ENCODE peak calls at places on chromosomes 4 and X, in six cellular contexts. O is NCI-H187, Z is HCT116, N is NCI-H2107, X is A549, I is psoas muscle. F is an unnamed sample.

GRCh38 chr4:86872135-86872534 is 20.1 kb downstream of the C4orf36 start:
- DNase-seq in O (no peak), N (no peak), Z (no peak), X (no peak), I (no peak), F (no peak)

GRCh38 chr4:23234716-23235115 is 542.0 kb downstream of the GBA3 start:
- DNase-seq in Z (no peak), I (no peak), O (no peak), N (no peak), X (no peak), F (no peak)

GRCh38 chrX:129617420-129617819 is 37.3 kb downstream of the APLN start:
- DNase-seq in Z (no peak), X (no peak), O (no peak), N (no peak), I (no peak), F (no peak)

GRCh38 chrX:70089575-70090297 is 27.5 kb downstream of the OTUD6A start:
- DNase-seq in I (no peak), X (no peak), O (no peak), N (no peak), Z (no peak), F (no peak)

GRCh38 chr4:80540349-80540748 is 204.8 kb downstream of the CFAP299 start:
- DNase-seq in X (no peak), N (no peak), Z (no peak), O (no peak), I (no peak), F (no peak)

GRCh38 chrX:62923093-62923492 is 428.0 kb downstream of the SPIN4 start:
- DNase-seq in O (no peak), I (no peak), N (no peak), X (no peak), Z (no peak), F (no peak)

GRCh38 chr4:101823864-101824263 is 33.3 kb downstream of the BANK1 start:
- DNase-seq in N (no peak), X (no peak), O (no peak), Z (no peak), I (no peak), F (no peak)

GRCh38 chr4:145719752-145720624 is 40.0 kb downstream of the C4orf51 start:
- DNase-seq in I (no peak), X (no peak), Z (no peak), O (no peak), N (peak), F (no peak)

GRCh38 chr4:1029957-1030520 is 18.6 kb downstream of the FGFRL1 start:
- DNase-seq in I (no peak), N (no peak), X (no peak), Z (no peak), O (no peak), F (peak)

GRCh38 chr4:55336138-55337034 is 9.7 kb upstream of the SRD5A3 start:
- DNase-seq in Z (no peak), I (no peak), O (no peak), N (no peak), X (no peak), F (peak)

GRCh38 chrX:17605676-17606075 is 131.6 kb upstream of the SCML1 start:
- DNase-seq in X (no peak), I (no peak), N (no peak), O (no peak), Z (no peak), F (no peak)

GRCh38 chr4:1578301-1578781 is 105.8 kb downstream of the FAM53A start:
- DNase-seq in X (no peak), N (no peak), I (peak), Z (no peak), O (no peak), F (no peak)

GRCh38 chr4:68655764-68656444 is 14.5 kb downstream of the UGT2B15 start:
- DNase-seq in O (no peak), N (no peak), I (no peak), Z (no peak), X (no peak), F (peak)